ENCODE peak calls at places on chromosomes 4 and X, in four cellular contexts. R is K562, V is HepG2, U is WTC11. H is an unnamed sample.

GRCh38 chr4:176335421-176335820 is 15.7 kb downstream of the SPCS3 start:
- DNase-seq in U (no peak), V (no peak), R (no peak), H (no peak)

GRCh38 chr4:153451931-153452660 is 14.1 kb upstream of the TMEM131L start:
- DNase-seq in U (peak), V (no peak), R (no peak), H (no peak)

GRCh38 chr4:28443371-28443770 is 1582.7 kb downstream of the STIM2 start:
- DNase-seq in R (no peak), V (no peak), U (no peak), H (no peak)

GRCh38 chrX:11462648-11463047 is 169.4 kb downstream of the AMELX start:
- DNase-seq in V (no peak), U (no peak), R (peak), H (no peak)

GRCh38 chr4:74362347-74362746 is 2.6 kb upstream of the EREG start:
- DNase-seq in V (no peak), R (no peak), U (no peak), H (no peak)

GRCh38 chrX:80578518-80579105 is 158.4 kb downstream of the TENT5D start:
- DNase-seq in V (peak), U (no peak), R (peak), H (no peak)

GRCh38 chr4:4477391-4477790 is 64.5 kb downstream of the STX18 start:
- DNase-seq in U (no peak), R (no peak), V (no peak), H (no peak)

GRCh38 chr4:40763228-40763716 is 13.5 kb downstream of the NSUN7 start:
- DNase-seq in R (peak), V (no peak), U (no peak), H (peak)

GRCh38 chr4:69576251-69576877 is 63.1 kb downstream of the UGT2A2 start:
- DNase-seq in V (no peak), R (no peak), U (no peak), H (no peak)

DNA sequence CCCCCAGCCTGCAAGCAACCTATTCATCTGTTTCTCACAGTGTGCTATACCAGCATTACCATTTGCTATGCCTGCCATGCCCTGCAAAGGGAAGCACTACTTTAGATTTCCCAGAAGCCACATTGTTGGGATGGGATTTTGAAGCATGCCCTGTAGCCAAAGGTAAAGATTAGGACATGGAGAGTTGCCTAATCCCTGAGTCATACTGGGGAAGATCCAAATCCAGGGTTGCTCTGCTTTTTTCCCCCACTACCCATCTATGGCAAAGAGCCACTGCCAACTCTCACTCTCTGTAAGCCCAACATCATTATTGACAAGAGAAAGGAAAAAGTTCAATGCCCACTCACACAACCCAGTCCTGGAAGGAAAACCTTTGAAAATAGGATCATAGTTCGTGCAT is 36.7 kb upstream of the TMEM164 start:
- DNase-seq in R (no peak), U (no peak), V (no peak), H (no peak)
- TF ChIP-seq NR2C2 in R (no peak), U (no peak), V (no peak), H (no peak)

GRCh38 chr4:76282941-76283689 is 23.4 kb upstream of the STBD1 start:
- DNase-seq in V (no peak), U (no peak), R (no peak), H (no peak)
- TF ChIP-seq NR2C2 in V (no peak), U (no peak), R (no peak), H (no peak)

GRCh38 chrX:23900220-23900797 is 7.4 kb downstream of the APOO start:
- DNase-seq in U (no peak), R (no peak), V (no peak), H (no peak)
- TF ChIP-seq NR2C2 in U (no peak), R (no peak), V (no peak), H (no peak)

GRCh38 chr4:151677193-151677592 is 83.6 kb downstream of the GATB start:
- DNase-seq in R (no peak), V (no peak), U (no peak), H (no peak)

GRCh38 chr4:151674804-151675290 is 86.0 kb downstream of the GATB start:
- DNase-seq in V (no peak), U (peak), R (no peak), H (no peak)

GRCh38 chr4:151678048-151678853 is 82.6 kb downstream of the GATB start:
- DNase-seq in V (no peak), U (no peak), R (no peak), H (no peak)

GRCh38 chr4:151675366-151676060 is 85.3 kb downstream of the GATB start:
- DNase-seq in U (no peak), V (no peak), R (no peak), H (no peak)

GRCh38 chr4:151676301-151676700 is 84.5 kb downstream of the GATB start:
- DNase-seq in U (no peak), V (no peak), R (no peak), H (no peak)
- TF ChIP-seq NR2C2 in U (no peak), V (no peak), R (no peak), H (no peak)

GRCh38 chrX:31590581-31591113 is 518.8 kb upstream of the FTHL17 start:
- DNase-seq in R (peak), U (no peak), V (peak), H (no peak)
- TF ChIP-seq NR2C2 in R (no peak), U (no peak), V (no peak), H (no peak)

GRCh38 chr4:145954924-145955339 is 16.3 kb upstream of the ZNF827 start:
- DNase-seq in V (no peak), U (no peak), R (peak), H (no peak)

GRCh38 chr4:145951931-145952330 is 13.3 kb upstream of the ZNF827 start:
- DNase-seq in R (no peak), U (no peak), V (no peak), H (no peak)

GRCh38 chr4:145960012-145960411 is 21.4 kb upstream of the ZNF827 start:
- DNase-seq in U (no peak), V (no peak), R (no peak), H (no peak)

GRCh38 chr4:145957307-145957706 is 18.7 kb upstream of the ZNF827 start:
- DNase-seq in U (no peak), V (no peak), R (no peak), H (no peak)

DNA sequence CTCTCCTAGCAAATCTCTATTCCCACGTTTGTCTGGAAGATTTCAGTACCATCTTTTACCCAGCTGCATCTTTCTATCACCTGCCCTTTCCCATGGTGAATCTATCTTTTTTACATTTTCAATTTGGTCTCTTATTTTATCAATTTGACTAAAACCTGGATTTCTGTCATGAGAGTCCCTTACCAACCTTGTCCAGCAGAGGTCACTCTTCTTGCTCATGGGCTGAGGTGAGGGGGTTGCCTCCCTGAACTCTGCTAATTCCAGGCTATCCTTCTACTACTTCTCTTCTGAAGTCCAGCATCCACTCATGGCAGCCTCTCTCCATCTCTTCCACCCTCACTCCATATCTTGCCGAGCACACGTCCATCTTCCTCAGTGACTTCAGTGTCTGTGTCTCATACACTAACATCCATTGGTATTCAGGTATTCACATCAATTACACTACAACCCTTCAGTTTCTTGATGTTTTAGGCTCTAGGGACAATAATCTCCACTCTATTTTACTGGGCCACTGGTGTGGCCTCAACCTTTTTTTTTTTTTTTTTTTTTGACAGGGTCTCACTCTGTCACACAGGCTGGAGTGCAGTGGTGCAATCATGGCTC is 17.8 kb upstream of the ZNF827 start:
- DNase-seq in R (peak), U (peak), V (peak), H (no peak)
- TF ChIP-seq NR2C2 in R (no peak), U (no peak), V (no peak), H (no peak)

GRCh38 chr4:7108660-7109059 is 40.8 kb upstream of the GRPEL1 start:
- DNase-seq in R (no peak), V (no peak), U (no peak), H (no peak)
- TF ChIP-seq NR2C2 in R (no peak), V (no peak), U (no peak), H (no peak)

GRCh38 chr4:78625073-78625472 is 73.5 kb downstream of the ANXA3 start:
- DNase-seq in V (no peak), U (no peak), R (no peak), H (no peak)

GRCh38 chr4:78634011-78634664 is 82.6 kb downstream of the ANXA3 start:
- DNase-seq in R (no peak), U (no peak), V (no peak), H (no peak)

GRCh38 chr4:78627046-78627965 is 75.7 kb downstream of the ANXA3 start:
- DNase-seq in R (no peak), U (no peak), V (no peak), H (no peak)

GRCh38 chr4:78627966-78628678 is 76.6 kb downstream of the ANXA3 start:
- DNase-seq in U (no peak), R (no peak), V (peak), H (no peak)

GRCh38 chr4:78629991-78630541 is 78.5 kb downstream of the ANXA3 start:
- DNase-seq in R (peak), U (no peak), V (no peak), H (no peak)
- TF ChIP-seq NR2C2 in R (no peak), U (no peak), V (no peak), H (no peak)

GRCh38 chr4:185909959-185910358 is 98.0 kb upstream of the SORBS2 start:
- DNase-seq in R (no peak), V (no peak), U (no peak), H (no peak)

GRCh38 chr4:185903205-185903604 is 91.2 kb upstream of the SORBS2 start:
- DNase-seq in R (no peak), V (no peak), U (no peak), H (no peak)

GRCh38 chr4:185899833-185900232 is 87.8 kb upstream of the SORBS2 start:
- DNase-seq in R (no peak), V (no peak), U (no peak), H (no peak)

GRCh38 chr4:185902654-185903053 is 90.7 kb upstream of the SORBS2 start:
- DNase-seq in V (no peak), U (no peak), R (no peak), H (no peak)

GRCh38 chr4:185904381-185904780 is 92.4 kb upstream of the SORBS2 start:
- DNase-seq in U (no peak), R (no peak), V (no peak), H (no peak)
- TF ChIP-seq NR2C2 in U (no peak), R (no peak), V (no peak), H (no peak)

DNA sequence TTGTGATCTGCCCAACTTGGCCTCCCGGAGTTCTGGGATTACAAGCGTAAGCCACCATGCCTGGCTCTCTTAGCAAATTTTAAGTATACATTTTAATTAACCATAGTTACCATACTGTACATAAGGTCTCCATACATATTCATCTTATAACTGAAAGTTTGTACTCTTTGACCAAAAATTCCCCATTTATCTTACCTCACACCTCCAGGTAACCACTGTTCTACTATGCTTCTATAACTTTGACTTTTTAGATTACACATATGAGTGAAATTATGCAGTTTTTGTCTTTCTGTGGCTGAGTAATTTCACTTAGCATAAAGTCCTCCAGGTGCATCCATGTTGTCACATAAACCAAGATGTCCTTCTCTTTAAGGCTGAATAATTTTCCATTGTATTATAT is 17.4 kb downstream of the C4orf51 start:
- DNase-seq in V (no peak), U (no peak), R (no peak), H (no peak)
- TF ChIP-seq NR2C2 in V (no peak), U (no peak), R (no peak), H (no peak)